ENCODE peak calls at places on chromosomes 7 and 10, in seven cellular contexts. V is PC-3, S is IMR-90, M is mammary epithelial cell, R is fibroblast of lung, N is neural progenitor cell, K is A549. E is an unnamed sample.

GRCh38 chr10:119079572-119080520 is 771 bp downstream of the EIF3A start:
- DNase-seq in V (peak), M (peak), R (peak), K (peak), S (peak), N (peak), E (peak)

GRCh38 chr10:97796651-97797050 is 24.9 kb upstream of the SFRP5 start:
- DNase-seq in N (no peak), K (no peak), R (no peak), V (no peak), M (no peak), S (no peak), E (no peak)

GRCh38 chr7:105602325-105603305 is 21.3 kb upstream of the EFCAB10 start:
- DNase-seq in N (no peak), M (no peak), V (no peak), K (no peak), S (peak), R (peak), E (peak)

GRCh38 chr7:88111136-88111748 is 108.6 kb downstream of the SRI start:
- DNase-seq in R (peak), N (peak), S (peak), V (peak), K (peak), M (peak), E (peak)

GRCh38 chr10:94963901-94964300 is 25.4 kb downstream of the CYP2C9 start:
- DNase-seq in K (peak), S (peak), M (peak), R (peak), N (peak), V (peak), E (peak)

GRCh38 chr7:47763063-47763974 is 181.4 kb upstream of the TNS3 start:
- DNase-seq in S (peak), M (peak), N (peak), R (peak), V (peak), K (peak), E (peak)

GRCh38 chr7:38775503-38775902 is 133.5 kb downstream of the VPS41 start:
- DNase-seq in R (no peak), S (no peak), V (no peak), K (no peak), M (no peak), N (peak), E (no peak)

GRCh38 chr10:130192276-130192848 is 56.2 kb downstream of the GLRX3 start:
- DNase-seq in K (no peak), R (no peak), S (no peak), V (no peak), M (no peak), N (no peak), E (no peak)

GRCh38 chr7:137909042-137909441 is 62.3 kb upstream of the DGKI start:
- DNase-seq in M (no peak), N (no peak), K (no peak), S (peak), R (peak), V (no peak), E (no peak)

GRCh38 chr10:24207781-24208611 is 942 bp upstream of the KIAA1217 start:
- DNase-seq in K (no peak), N (peak), M (no peak), S (no peak), R (peak), V (peak), E (no peak)

GRCh38 chr10:48678041-48678440 is 6.6 kb upstream of the WDFY4 start:
- DNase-seq in K (no peak), M (no peak), N (no peak), R (no peak), V (no peak), S (no peak), E (no peak)

GRCh38 chr7:2821161-2821841 is 22.8 kb downstream of the GNA12 start:
- DNase-seq in S (peak), R (peak), N (peak), V (peak), K (peak), M (peak), E (peak)

GRCh38 chr7:16649196-16649595 is 3.2 kb downstream of the BZW2 start:
- DNase-seq in K (no peak), S (no peak), N (no peak), V (peak), R (no peak), M (peak), E (peak)
- H3K4me2 ChIP-seq in K (peak), S (no peak), N (peak), V (peak), R (no peak), M (no peak), E (no peak)

GRCh38 chr10:59991661-59992060 is 85.3 kb upstream of the CCDC6 start:
- DNase-seq in S (no peak), R (peak), V (peak), K (peak), N (peak), M (peak), E (peak)
- H3K4me2 ChIP-seq in S (no peak), R (no peak), V (peak), K (peak), N (no peak), M (peak), E (no peak)

DNA sequence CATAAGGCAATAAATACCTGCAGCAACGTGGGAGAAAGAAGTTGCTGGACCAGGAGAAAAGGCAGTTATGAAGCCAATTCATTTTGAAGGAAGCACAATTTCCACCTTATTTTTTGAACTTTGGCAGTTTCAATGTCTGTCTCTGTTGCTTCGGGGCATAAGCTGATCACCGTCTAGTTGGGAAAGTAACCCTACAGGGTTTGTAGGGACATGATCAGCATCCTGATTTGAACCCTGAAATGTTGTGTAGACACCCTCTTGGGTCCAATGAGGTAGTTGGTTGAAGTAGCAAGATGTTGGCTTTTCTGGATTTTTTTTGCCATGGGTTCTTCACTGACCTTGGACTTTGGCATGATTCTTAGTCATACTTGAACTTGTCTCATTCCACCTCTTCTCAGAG is 13.0 kb downstream of the DUSP5 start:
- DNase-seq in V (no peak), S (no peak), N (no peak), K (no peak), M (no peak), R (no peak), E (no peak)
- H3K4me2 ChIP-seq in V (no peak), S (no peak), N (no peak), K (peak), M (no peak), R (no peak), E (no peak)

GRCh38 chr10:8048281-8049008 is 6.0 kb upstream of the GATA3 start:
- DNase-seq in S (no peak), V (no peak), M (no peak), R (no peak), K (no peak), N (peak), E (no peak)
- H3K4me2 ChIP-seq in S (no peak), V (peak), M (no peak), R (no peak), K (peak), N (peak), E (no peak)

GRCh38 chr7:29370531-29371314 is 176.1 kb downstream of the CHN2 start:
- DNase-seq in V (peak), M (peak), K (no peak), S (no peak), N (no peak), R (peak), E (peak)

GRCh38 chr7:29372351-29372931 is 177.9 kb downstream of the CHN2 start:
- DNase-seq in M (no peak), N (no peak), K (no peak), V (peak), R (peak), S (no peak), E (peak)

GRCh38 chr7:29371472-29371871 is 176.9 kb downstream of the CHN2 start:
- DNase-seq in K (no peak), S (no peak), N (no peak), V (no peak), M (no peak), R (no peak), E (no peak)

GRCh38 chr7:29365423-29365822 is 170.8 kb downstream of the CHN2 start:
- DNase-seq in S (no peak), M (no peak), N (no peak), V (no peak), K (no peak), R (no peak), E (no peak)

DNA sequence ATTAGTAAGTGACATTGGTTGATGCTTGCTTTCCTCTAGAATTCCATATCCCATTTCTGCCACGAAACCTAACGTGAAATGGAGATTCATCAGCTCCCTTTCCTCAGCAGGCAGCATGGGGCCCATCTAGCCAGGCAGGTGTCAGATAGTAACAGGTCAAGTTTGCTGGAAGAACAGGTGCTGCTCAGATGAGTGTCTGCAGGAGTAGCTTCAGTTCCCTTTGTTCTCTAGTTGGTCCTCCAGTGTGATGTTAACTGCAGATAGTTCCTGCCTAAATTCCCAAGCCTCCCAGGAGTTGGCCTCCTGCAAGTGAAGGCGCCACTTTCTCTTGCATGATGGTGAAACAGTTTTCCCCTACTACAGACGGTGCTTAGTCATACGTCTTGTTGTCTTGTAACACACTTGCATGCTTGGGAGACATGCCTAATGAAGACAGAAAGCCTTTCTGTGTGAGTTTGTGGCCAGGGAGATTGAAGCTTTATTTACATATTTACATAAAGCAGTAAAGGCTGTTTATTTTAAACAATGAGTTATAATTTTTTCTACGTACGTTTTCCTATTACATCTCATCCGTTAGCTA is 175.4 kb downstream of the CHN2 start:
- DNase-seq in M (no peak), N (no peak), K (no peak), S (no peak), V (no peak), R (no peak), E (peak)
- H3K4me2 ChIP-seq in M (no peak), N (no peak), K (no peak), S (no peak), V (peak), R (no peak), E (no peak)

GRCh38 chr7:22182139-22182538 is 174.8 kb downstream of the RAPGEF5 start:
- DNase-seq in N (no peak), V (no peak), R (no peak), M (no peak), K (no peak), S (no peak), E (no peak)
- H3K4me2 ChIP-seq in N (no peak), V (no peak), R (no peak), M (no peak), K (no peak), S (no peak), E (no peak)

DNA sequence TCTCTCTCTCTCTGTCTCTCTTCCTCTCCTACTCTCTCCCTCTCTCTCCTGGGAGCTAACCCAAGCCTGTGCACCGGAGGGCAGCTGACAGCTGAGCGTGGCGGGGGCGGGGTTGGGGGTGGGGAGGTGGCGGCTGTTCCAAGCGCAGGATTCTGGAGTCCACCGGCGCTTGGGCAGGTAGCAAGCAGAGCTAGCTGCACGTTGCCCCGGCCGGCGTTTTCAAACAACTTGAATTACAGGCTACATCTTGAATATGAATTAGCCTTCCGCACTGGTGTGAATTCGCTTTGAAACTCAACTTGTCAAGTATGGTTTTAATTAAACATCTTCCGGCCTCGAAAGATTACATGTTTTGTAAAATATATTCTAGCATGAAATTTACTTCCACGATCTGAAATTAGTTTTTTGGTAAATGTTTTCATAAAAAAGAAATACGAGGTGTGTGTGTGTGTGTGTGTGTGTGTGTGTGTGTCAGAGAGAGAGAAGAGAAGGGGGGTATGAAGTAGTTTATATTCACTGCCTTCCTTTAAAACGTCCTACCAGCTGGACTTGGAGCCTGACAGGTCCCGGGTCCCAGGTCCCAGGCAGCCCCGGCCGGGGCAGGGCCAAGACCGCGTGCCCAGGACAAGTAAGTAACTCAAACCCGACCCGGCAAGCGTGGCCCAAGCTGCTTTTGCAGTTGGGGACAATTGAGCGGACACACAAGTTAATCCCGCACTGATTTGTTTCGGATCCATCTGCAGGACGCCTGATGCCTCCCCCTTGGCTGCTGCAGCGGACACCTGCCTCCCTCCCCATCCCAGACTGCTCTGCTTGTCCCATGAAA is 9.0 kb upstream of the DLX6 start:
- DNase-seq in M (no peak), V (no peak), K (no peak), N (peak), R (no peak), S (no peak), E (no peak)
- H3K4me2 ChIP-seq in M (no peak), V (no peak), K (no peak), N (peak), R (no peak), S (no peak), E (no peak)

GRCh38 chr7:151094675-151095074 is 8.4 kb downstream of the AGAP3 start:
- DNase-seq in R (no peak), S (no peak), K (no peak), N (no peak), V (no peak), M (no peak), E (peak)
- H3K4me2 ChIP-seq in R (no peak), S (no peak), K (peak), N (no peak), V (no peak), M (no peak), E (no peak)